ENCODE peak calls at places on chromosomes 3 and 15, in six cellular contexts. One of them, this sample, is unnamed.

GRCh38 chr15:63283126-63283525 is 5.7 kb downstream of the APH1B start:
- DNase-seq in effector memory CD4-positive, alpha-beta T cell: no peak
- DNase-seq in C1 segment of cervical spinal cord: no peak
- DNase-seq in lung: peak; percentile 52
- DNase-seq in stimulated activated CD8-positive, alpha-beta memory T cell treated with anti-CD3 and anti-CD28 coated beads, Interleukin-4, amount 100 ng/mL, for 1 hour: no peak
- DNase-seq in astrocyte of the hippocampus: no peak
- DNase-seq in this sample: no peak

GRCh38 chr3:186823391-186823790 is 17.1 kb upstream of the RFC4 start:
- DNase-seq in effector memory CD4-positive, alpha-beta T cell: no peak
- DNase-seq in C1 segment of cervical spinal cord: no peak
- DNase-seq in lung: no peak
- DNase-seq in stimulated activated CD8-positive, alpha-beta memory T cell treated with anti-CD3 and anti-CD28 coated beads, Interleukin-4, amount 100 ng/mL, for 1 hour: no peak
- DNase-seq in astrocyte of the hippocampus: no peak
- DNase-seq in this sample: no peak

GRCh38 chr3:69856965-69857364 is 117.7 kb downstream of the MITF start:
- DNase-seq in effector memory CD4-positive, alpha-beta T cell: no peak
- DNase-seq in C1 segment of cervical spinal cord: no peak
- DNase-seq in lung: no peak
- DNase-seq in stimulated activated CD8-positive, alpha-beta memory T cell treated with anti-CD3 and anti-CD28 coated beads, Interleukin-4, amount 100 ng/mL, for 1 hour: no peak
- DNase-seq in astrocyte of the hippocampus: no peak
- DNase-seq in this sample: no peak

GRCh38 chr3:42256135-42256819 is 9.7 kb downstream of the CCK start:
- DNase-seq in effector memory CD4-positive, alpha-beta T cell: no peak
- DNase-seq in C1 segment of cervical spinal cord: no peak
- DNase-seq in lung: no peak
- DNase-seq in stimulated activated CD8-positive, alpha-beta memory T cell treated with anti-CD3 and anti-CD28 coated beads, Interleukin-4, amount 100 ng/mL, for 1 hour: no peak
- DNase-seq in astrocyte of the hippocampus: peak; percentile 37
- DNase-seq in this sample: no peak

GRCh38 chr3:3783155-3783554 is 16.1 kb upstream of the LRRN1 start:
- DNase-seq in effector memory CD4-positive, alpha-beta T cell: no peak
- DNase-seq in C1 segment of cervical spinal cord: no peak
- DNase-seq in lung: no peak
- DNase-seq in stimulated activated CD8-positive, alpha-beta memory T cell treated with anti-CD3 and anti-CD28 coated beads, Interleukin-4, amount 100 ng/mL, for 1 hour: no peak
- DNase-seq in astrocyte of the hippocampus: no peak
- DNase-seq in this sample: no peak

GRCh38 chr15:45794304-45794703 is 159.5 kb downstream of the SQOR start:
- DNase-seq in effector memory CD4-positive, alpha-beta T cell: no peak
- DNase-seq in C1 segment of cervical spinal cord: no peak
- DNase-seq in lung: no peak
- DNase-seq in stimulated activated CD8-positive, alpha-beta memory T cell treated with anti-CD3 and anti-CD28 coated beads, Interleukin-4, amount 100 ng/mL, for 1 hour: no peak
- DNase-seq in astrocyte of the hippocampus: no peak
- DNase-seq in this sample: no peak

GRCh38 chr15:70421197-70421482 is 323.4 kb upstream of the TLE3 start:
- DNase-seq in effector memory CD4-positive, alpha-beta T cell: no peak
- DNase-seq in C1 segment of cervical spinal cord: no peak
- DNase-seq in lung: peak; percentile 57
- DNase-seq in stimulated activated CD8-positive, alpha-beta memory T cell treated with anti-CD3 and anti-CD28 coated beads, Interleukin-4, amount 100 ng/mL, for 1 hour: no peak
- DNase-seq in astrocyte of the hippocampus: no peak
- DNase-seq in this sample: no peak

GRCh38 chr15:64461577-64462162 is 1.3 kb downstream of the ZNF609 start:
- DNase-seq in effector memory CD4-positive, alpha-beta T cell: no peak
- DNase-seq in C1 segment of cervical spinal cord: peak; percentile 44
- DNase-seq in lung: peak; percentile 32
- DNase-seq in stimulated activated CD8-positive, alpha-beta memory T cell treated with anti-CD3 and anti-CD28 coated beads, Interleukin-4, amount 100 ng/mL, for 1 hour: no peak
- DNase-seq in astrocyte of the hippocampus: no peak
- DNase-seq in this sample: peak; percentile 32

GRCh38 chr15:33343275-33343674 is 32.5 kb downstream of the RYR3 start:
- DNase-seq in effector memory CD4-positive, alpha-beta T cell: no peak
- DNase-seq in C1 segment of cervical spinal cord: no peak
- DNase-seq in lung: no peak
- DNase-seq in stimulated activated CD8-positive, alpha-beta memory T cell treated with anti-CD3 and anti-CD28 coated beads, Interleukin-4, amount 100 ng/mL, for 1 hour: no peak
- DNase-seq in astrocyte of the hippocampus: no peak
- DNase-seq in this sample: no peak

GRCh38 chr15:77118787-77119410 is 48.0 kb upstream of the TSPAN3 start:
- DNase-seq in effector memory CD4-positive, alpha-beta T cell: no peak
- DNase-seq in C1 segment of cervical spinal cord: peak; percentile 55
- DNase-seq in lung: no peak
- DNase-seq in stimulated activated CD8-positive, alpha-beta memory T cell treated with anti-CD3 and anti-CD28 coated beads, Interleukin-4, amount 100 ng/mL, for 1 hour: no peak
- DNase-seq in astrocyte of the hippocampus: peak; percentile 82
- DNase-seq in this sample: peak; percentile 10

GRCh38 chr3:189947948-189948723 is 172.6 kb downstream of the P3H2 start:
- DNase-seq in effector memory CD4-positive, alpha-beta T cell: no peak
- DNase-seq in C1 segment of cervical spinal cord: no peak
- DNase-seq in lung: no peak
- DNase-seq in stimulated activated CD8-positive, alpha-beta memory T cell treated with anti-CD3 and anti-CD28 coated beads, Interleukin-4, amount 100 ng/mL, for 1 hour: no peak
- DNase-seq in astrocyte of the hippocampus: peak; percentile 68
- DNase-seq in this sample: no peak

GRCh38 chr15:62125763-62126162 is 39.3 kb downstream of the C2CD4B start:
- DNase-seq in effector memory CD4-positive, alpha-beta T cell: no peak
- DNase-seq in C1 segment of cervical spinal cord: no peak
- DNase-seq in lung: no peak
- DNase-seq in stimulated activated CD8-positive, alpha-beta memory T cell treated with anti-CD3 and anti-CD28 coated beads, Interleukin-4, amount 100 ng/mL, for 1 hour: no peak
- DNase-seq in astrocyte of the hippocampus: peak; percentile 24
- DNase-seq in this sample: no peak

GRCh38 chr15:28933710-28934445 is 48.1 kb downstream of the APBA2 start:
- DNase-seq in effector memory CD4-positive, alpha-beta T cell: no peak
- DNase-seq in C1 segment of cervical spinal cord: no peak
- DNase-seq in lung: no peak
- DNase-seq in stimulated activated CD8-positive, alpha-beta memory T cell treated with anti-CD3 and anti-CD28 coated beads, Interleukin-4, amount 100 ng/mL, for 1 hour: no peak
- DNase-seq in astrocyte of the hippocampus: peak; percentile 37
- DNase-seq in this sample: peak; percentile 72

GRCh38 chr3:189260556-189261493 is 89.1 kb downstream of the TPRG1 start:
- DNase-seq in effector memory CD4-positive, alpha-beta T cell: no peak
- DNase-seq in C1 segment of cervical spinal cord: no peak
- DNase-seq in lung: no peak
- DNase-seq in stimulated activated CD8-positive, alpha-beta memory T cell treated with anti-CD3 and anti-CD28 coated beads, Interleukin-4, amount 100 ng/mL, for 1 hour: no peak
- DNase-seq in astrocyte of the hippocampus: peak; percentile 78
- DNase-seq in this sample: no peak

GRCh38 chr3:94098487-94098886 is 35.6 kb downstream of the NSUN3 start:
- DNase-seq in effector memory CD4-positive, alpha-beta T cell: no peak
- DNase-seq in C1 segment of cervical spinal cord: no peak
- DNase-seq in lung: no peak
- DNase-seq in stimulated activated CD8-positive, alpha-beta memory T cell treated with anti-CD3 and anti-CD28 coated beads, Interleukin-4, amount 100 ng/mL, for 1 hour: no peak
- DNase-seq in astrocyte of the hippocampus: no peak
- DNase-seq in this sample: no peak

GRCh38 chr15:50940506-50940905 is 32.0 kb downstream of the AP4E1 start:
- DNase-seq in effector memory CD4-positive, alpha-beta T cell: no peak
- DNase-seq in C1 segment of cervical spinal cord: no peak
- DNase-seq in lung: no peak
- DNase-seq in stimulated activated CD8-positive, alpha-beta memory T cell treated with anti-CD3 and anti-CD28 coated beads, Interleukin-4, amount 100 ng/mL, for 1 hour: no peak
- DNase-seq in astrocyte of the hippocampus: peak; percentile 18
- DNase-seq in this sample: no peak

GRCh38 chr3:72444642-72445223 is 403.5 kb downstream of the SHQ1 start:
- DNase-seq in effector memory CD4-positive, alpha-beta T cell: no peak
- DNase-seq in C1 segment of cervical spinal cord: no peak
- DNase-seq in lung: no peak
- DNase-seq in stimulated activated CD8-positive, alpha-beta memory T cell treated with anti-CD3 and anti-CD28 coated beads, Interleukin-4, amount 100 ng/mL, for 1 hour: no peak
- DNase-seq in astrocyte of the hippocampus: no peak
- DNase-seq in this sample: no peak

GRCh38 chr3:62024882-62025281 is 348.5 kb downstream of the FEZF2 start:
- DNase-seq in effector memory CD4-positive, alpha-beta T cell: no peak
- DNase-seq in C1 segment of cervical spinal cord: no peak
- DNase-seq in lung: no peak
- DNase-seq in stimulated activated CD8-positive, alpha-beta memory T cell treated with anti-CD3 and anti-CD28 coated beads, Interleukin-4, amount 100 ng/mL, for 1 hour: no peak
- DNase-seq in astrocyte of the hippocampus: no peak
- DNase-seq in this sample: no peak

This sample was measured in hypothalamus.